ENCODE peak calls at places on chromosomes 1 and 21, in four cellular contexts. M is OCI-M1; N is heart left ventricle; S is stimulated activated CD8-positive, alpha-beta memory T cell treated with anti-CD3 and anti-CD28 coated beads, Interleukin-15, amount 100 ng/mL, for 4 hours. P is an unnamed sample.

GRCh38 chr1:222334026-222334680 is 213.8 kb downstream of the HHIPL2 start:
- DNase-seq in M (no peak), N (no peak), S (no peak), P (no peak)

GRCh38 chr1:201649776-201650607 is 111.1 kb downstream of the NAV1 start:
- DNase-seq in M (no peak), N (peak; percentile 91), S (no peak), P (peak; percentile 78)

GRCh38 chr1:156581661-156582387 is 2.3 kb downstream of the TTC24 start:
- DNase-seq in M (no peak), N (no peak), S (peak; percentile 31), P (no peak)

GRCh38 chr1:21344750-21345443 is 54.6 kb upstream of the ECE1 start:
- DNase-seq in M (no peak), N (peak; percentile 70), S (no peak), P (no peak)

GRCh38 chr1:100306735-100307313 is 40.8 kb downstream of the RTCA start:
- DNase-seq in M (no peak), N (no peak), S (no peak), P (no peak)

GRCh38 chr1:90176530-90176929 is 181.6 kb downstream of the ZNF326 start:
- DNase-seq in M (peak; percentile 22), N (no peak), S (no peak), P (no peak)

GRCh38 chr1:43711049-43711448 is 3.7 kb downstream of the ST3GAL3 start:
- DNase-seq in M (no peak), N (no peak), S (no peak), P (no peak)

GRCh38 chr21:34693192-34693810 is 24.5 kb downstream of the CLIC6 start:
- DNase-seq in M (peak; percentile 79), N (no peak), S (no peak), P (no peak)

GRCh38 chr1:17012775-17013501 is 1.2 kb upstream of the ATP13A2 start:
- DNase-seq in M (no peak), N (no peak), S (no peak), P (no peak)

GRCh38 chr1:75136158-75136815 is 2.1 kb downstream of the LHX8 start:
- DNase-seq in M (no peak), N (no peak), S (no peak), P (no peak)

GRCh38 chr21:26457817-26458216 is 115.3 kb downstream of the CYYR1 start:
- DNase-seq in M (no peak), N (no peak), S (no peak), P (no peak)

GRCh38 chr1:47915677-47916353 is 81.4 kb downstream of the TRABD2B start:
- DNase-seq in M (no peak), N (no peak), S (no peak), P (no peak)

GRCh38 chr1:27455166-27455811 is 34.7 kb downstream of the WASF2 start:
- DNase-seq in M (no peak), N (no peak), S (no peak), P (no peak)

GRCh38 chr1:61993331-61993961 is 201.2 kb upstream of the L1TD1 start:
- DNase-seq in M (no peak), N (no peak), S (no peak), P (no peak)

GRCh38 chr1:7333576-7333975 is 437.5 kb upstream of the VAMP3 start:
- DNase-seq in M (no peak), N (no peak), S (no peak), P (no peak)

GRCh38 chr21:43921602-43921978 is 56.6 kb downstream of the AGPAT3 start:
- DNase-seq in M (no peak), N (peak; percentile 27), S (no peak), P (no peak)

GRCh38 chr1:100499412-100499811 is 38.5 kb upstream of the GPR88 start:
- DNase-seq in M (no peak), N (no peak), S (no peak), P (no peak)

GRCh38 chr1:32894019-32894600 is 7.1 kb downstream of the TMEM54 start:
- DNase-seq in M (no peak), N (no peak), S (no peak), P (no peak)

GRCh38 chr1:21216835-21217811 is 40.4 kb upstream of the EIF4G3 start:
- DNase-seq in M (peak; percentile 69), N (no peak), S (peak; percentile 12), P (no peak)

GRCh38 chr1:38991638-38992449 is 768 bp downstream of the AKIRIN1 start:
- DNase-seq in M (peak; percentile 59), N (peak; percentile 66), S (no peak), P (peak; percentile 59)

GRCh38 chr1:161502641-161503393 is 2.4 kb upstream of the FCGR2A start:
- DNase-seq in M (peak; percentile 96), N (no peak), S (no peak), P (no peak)

GRCh38 chr1:12296623-12297022 is 66.8 kb downstream of the VPS13D start:
- DNase-seq in M (peak; percentile 6), N (no peak), S (no peak), P (no peak)

GRCh38 chr1:178142806-178143205 is 48.9 kb downstream of the RASAL2 start:
- DNase-seq in M (no peak), N (no peak), S (no peak), P (no peak)

GRCh38 chr1:1337793-1338147 is 6.7 kb downstream of the TAS1R3 start:
- DNase-seq in M (no peak), N (no peak), S (no peak), P (no peak)

GRCh38 chr21:27643326-27643725 is 676.4 kb upstream of the ADAMTS5 start:
- DNase-seq in M (no peak), N (no peak), S (no peak), P (no peak)

P was measured in right atrium auricular region.